ENCODE peak calls at places on chromosomes 12 and 14, in four cellular contexts. One of them, this sample, is unnamed. For H3K4me1, the result is how much of the 10 kb centered on the place peaks cover.

GRCh38 chr14:104770072-104770579 is 17.2 kb downstream of the SIVA1 start:
- DNase-seq in mammary epithelial cell: no peak
- DNase-seq in kidney: no peak
- DNase-seq in neuronal stem cell: no peak
- DNase-seq in this sample: no peak

GRCh38 chr14:85601246-85601645 is 71.3 kb downstream of the FLRT2 start:
- DNase-seq in mammary epithelial cell: peak
- DNase-seq in kidney: no peak
- DNase-seq in neuronal stem cell: no peak
- DNase-seq in this sample: no peak

GRCh38 chr12:13288937-13289643 is 92.6 kb downstream of the EMP1 start:
- DNase-seq in kidney: no peak
- DNase-seq in neuronal stem cell: no peak
- DNase-seq in mammary epithelial cell: no peak
- DNase-seq in this sample: no peak

GRCh38 chr14:25150401-25150800 is 100.5 kb upstream of the STXBP6 start:
- DNase-seq in neuronal stem cell: no peak
- DNase-seq in mammary epithelial cell: peak
- DNase-seq in kidney: no peak
- DNase-seq in this sample: no peak

GRCh38 chr14:56351861-56352260 is 227.7 kb upstream of the TMEM260 start:
- DNase-seq in neuronal stem cell: no peak
- DNase-seq in kidney: no peak
- DNase-seq in mammary epithelial cell: peak
- DNase-seq in this sample: no peak

GRCh38 chr12:25972783-25973182 is 14.3 kb downstream of the RASSF8 start:
- DNase-seq in mammary epithelial cell: peak
- DNase-seq in kidney: no peak
- DNase-seq in neuronal stem cell: no peak
- DNase-seq in this sample: no peak

GRCh38 chr12:40107098-40107802 is 1.4 kb upstream of the SLC2A13 start:
- DNase-seq in kidney: peak
- DNase-seq in mammary epithelial cell: peak
- DNase-seq in neuronal stem cell: peak
- DNase-seq in this sample: peak

GRCh38 chr12:57461326-57461903 is 1.8 kb downstream of the GLI1 start:
- DNase-seq in mammary epithelial cell: peak
- DNase-seq in neuronal stem cell: peak
- DNase-seq in kidney: peak
- DNase-seq in this sample: peak

GRCh38 chr12:92302041-92302829 is 156.6 kb upstream of the BTG1 start:
- DNase-seq in mammary epithelial cell: no peak
- DNase-seq in neuronal stem cell: no peak
- DNase-seq in kidney: no peak
- DNase-seq in this sample: no peak

GRCh38 chr14:45679852-45680251 is 426.9 kb upstream of the MIS18BP1 start:
- DNase-seq in kidney: no peak
- DNase-seq in neuronal stem cell: no peak
- DNase-seq in mammary epithelial cell: peak
- DNase-seq in this sample: no peak

GRCh38 chr12:119180380-119181040 is 1.8 kb downstream of the HSPB8 start:
- DNase-seq in mammary epithelial cell: no peak
- DNase-seq in kidney: no peak
- DNase-seq in neuronal stem cell: no peak
- DNase-seq in this sample: peak

GRCh38 chr12:112900298-112901145 is 6.2 kb upstream of the OAS1 start:
- DNase-seq in mammary epithelial cell: peak
- DNase-seq in neuronal stem cell: peak
- DNase-seq in kidney: no peak
- DNase-seq in this sample: no peak

GRCh38 chr14:102539544-102540309 is 30.2 kb upstream of the ANKRD9 start:
- DNase-seq in kidney: peak
- DNase-seq in neuronal stem cell: no peak
- DNase-seq in mammary epithelial cell: no peak
- DNase-seq in this sample: peak

GRCh38 chr12:49138587-49138986 is 7.4 kb upstream of the TUBA1B start:
- DNase-seq in mammary epithelial cell: no peak
- DNase-seq in kidney: no peak
- DNase-seq in neuronal stem cell: no peak
- DNase-seq in this sample: no peak

GRCh38 chr12:56723889-56724659 is 1.0 kb downstream of the NACA start:
- DNase-seq in kidney: no peak
- DNase-seq in mammary epithelial cell: peak
- DNase-seq in neuronal stem cell: no peak
- DNase-seq in this sample: peak

GRCh38 chr14:51865953-51866747 is 5.7 kb downstream of the GNG2 start:
- DNase-seq in kidney: no peak
- DNase-seq in neuronal stem cell: no peak
- DNase-seq in mammary epithelial cell: no peak
- DNase-seq in this sample: no peak

GRCh38 chr12:107320031-107320928 is 226.9 kb upstream of the CRY1 start:
- DNase-seq in neuronal stem cell: no peak
- DNase-seq in mammary epithelial cell: peak
- DNase-seq in kidney: peak
- DNase-seq in this sample: peak

GRCh38 chr12:10220398-10221077 is 7.9 kb downstream of the GABARAPL1 start:
- DNase-seq in neuronal stem cell: no peak
- DNase-seq in mammary epithelial cell: peak
- DNase-seq in kidney: no peak
- DNase-seq in this sample: peak

GRCh38 chr14:64826845-64827244 is 52.9 kb downstream of the SPTB start:
- DNase-seq in kidney: no peak
- DNase-seq in mammary epithelial cell: peak
- DNase-seq in neuronal stem cell: no peak
- DNase-seq in this sample: no peak

GRCh38 chr12:129440278-129440677 is 463.5 kb downstream of the TMEM132D start:
- DNase-seq in mammary epithelial cell: no peak
- DNase-seq in neuronal stem cell: no peak
- DNase-seq in kidney: no peak
- DNase-seq in this sample: no peak

DNA sequence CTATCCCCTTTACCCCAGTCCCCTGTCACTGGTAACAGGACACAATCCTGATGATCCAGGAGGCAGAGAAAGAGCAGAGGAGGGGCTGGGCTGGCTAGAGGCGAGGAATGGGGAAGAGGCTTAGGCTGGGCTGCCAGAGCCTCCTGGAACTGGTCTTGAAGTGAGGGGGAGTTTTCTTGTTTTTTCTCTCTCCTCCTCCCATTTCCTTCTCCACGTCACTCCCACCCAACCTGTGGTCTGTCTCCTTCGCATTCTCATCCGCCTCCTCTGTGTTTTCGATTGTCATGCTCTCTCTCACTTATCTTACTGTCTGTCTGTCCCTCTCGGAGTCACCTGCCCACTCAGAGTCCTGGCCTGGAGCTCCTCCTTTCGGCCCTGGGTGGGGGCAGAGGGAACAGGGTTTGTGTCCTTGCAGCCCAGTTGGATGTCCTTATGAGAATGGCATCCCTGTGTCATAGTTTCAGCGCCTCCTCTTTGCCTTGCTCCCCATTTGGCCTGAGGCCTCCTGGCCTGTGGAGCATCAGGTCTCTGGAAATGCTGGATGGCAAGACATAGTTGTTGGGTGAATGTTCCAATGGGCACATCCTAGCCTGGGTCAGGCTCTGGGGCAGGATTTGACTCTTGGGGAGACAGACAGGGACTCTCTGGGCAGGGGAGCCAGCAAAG is 3.4 kb upstream of the KRT80 start:
- DNase-seq in neuronal stem cell: no peak
- DNase-seq in kidney: no peak
- DNase-seq in mammary epithelial cell: no peak
- DNase-seq in this sample: no peak
- H3K4me1 ChIP-seq in neuronal stem cell: under half
- H3K4me1 ChIP-seq in kidney: under half
- H3K4me1 ChIP-seq in mammary epithelial cell: half or more
- H3K4me1 ChIP-seq in this sample: half or more

GRCh38 chr12:46386877-46387629 is 14.5 kb upstream of the SLC38A2 start:
- DNase-seq in kidney: peak
- DNase-seq in mammary epithelial cell: no peak
- DNase-seq in neuronal stem cell: no peak
- DNase-seq in this sample: peak

GRCh38 chr12:46385439-46385838 is 12.9 kb upstream of the SLC38A2 start:
- DNase-seq in mammary epithelial cell: no peak
- DNase-seq in kidney: no peak
- DNase-seq in neuronal stem cell: no peak
- DNase-seq in this sample: no peak

GRCh38 chr12:46384451-46385301 is 12.1 kb upstream of the SLC38A2 start:
- DNase-seq in kidney: no peak
- DNase-seq in neuronal stem cell: no peak
- DNase-seq in mammary epithelial cell: no peak
- DNase-seq in this sample: no peak

GRCh38 chr12:46387697-46388096 is 15.1 kb upstream of the SLC38A2 start:
- DNase-seq in kidney: no peak
- DNase-seq in neuronal stem cell: no peak
- DNase-seq in mammary epithelial cell: no peak
- DNase-seq in this sample: no peak

DNA sequence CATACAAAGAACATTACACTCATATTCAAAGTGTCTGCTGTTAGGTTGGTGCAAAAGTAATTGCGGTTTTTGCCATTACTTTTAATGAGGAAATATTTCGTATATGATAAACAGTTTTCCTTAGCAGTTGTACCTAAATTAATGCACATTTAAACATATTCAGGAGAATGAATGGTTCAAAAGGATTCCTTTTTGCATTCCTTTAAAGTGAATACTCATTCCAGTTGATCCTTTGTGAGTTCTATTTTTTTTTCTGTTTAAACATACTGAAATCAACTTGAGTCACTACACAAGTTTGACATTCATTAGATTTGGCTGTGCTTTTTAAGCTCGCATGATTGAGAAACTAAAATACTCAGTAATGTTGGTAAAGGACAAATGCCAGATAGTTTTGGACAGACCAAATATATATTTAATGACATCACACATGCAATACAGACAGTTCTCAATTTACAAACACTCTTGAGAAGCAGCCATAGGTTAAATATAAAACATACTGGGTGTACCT is 13.8 kb upstream of the SLC38A2 start:
- DNase-seq in neuronal stem cell: no peak
- DNase-seq in mammary epithelial cell: peak
- DNase-seq in kidney: no peak
- DNase-seq in this sample: no peak
- H3K4me1 ChIP-seq in neuronal stem cell: under half
- H3K4me1 ChIP-seq in mammary epithelial cell: half or more
- H3K4me1 ChIP-seq in kidney: under half
- H3K4me1 ChIP-seq in this sample: under half

GRCh38 chr12:6961695-6962284 is 8.7 kb downstream of the PHB2 start:
- DNase-seq in kidney: peak
- DNase-seq in mammary epithelial cell: peak
- DNase-seq in neuronal stem cell: peak
- DNase-seq in this sample: peak
- H3K4me1 ChIP-seq in kidney: under half
- H3K4me1 ChIP-seq in mammary epithelial cell: under half
- H3K4me1 ChIP-seq in neuronal stem cell: under half
- H3K4me1 ChIP-seq in this sample: half or more

DNA sequence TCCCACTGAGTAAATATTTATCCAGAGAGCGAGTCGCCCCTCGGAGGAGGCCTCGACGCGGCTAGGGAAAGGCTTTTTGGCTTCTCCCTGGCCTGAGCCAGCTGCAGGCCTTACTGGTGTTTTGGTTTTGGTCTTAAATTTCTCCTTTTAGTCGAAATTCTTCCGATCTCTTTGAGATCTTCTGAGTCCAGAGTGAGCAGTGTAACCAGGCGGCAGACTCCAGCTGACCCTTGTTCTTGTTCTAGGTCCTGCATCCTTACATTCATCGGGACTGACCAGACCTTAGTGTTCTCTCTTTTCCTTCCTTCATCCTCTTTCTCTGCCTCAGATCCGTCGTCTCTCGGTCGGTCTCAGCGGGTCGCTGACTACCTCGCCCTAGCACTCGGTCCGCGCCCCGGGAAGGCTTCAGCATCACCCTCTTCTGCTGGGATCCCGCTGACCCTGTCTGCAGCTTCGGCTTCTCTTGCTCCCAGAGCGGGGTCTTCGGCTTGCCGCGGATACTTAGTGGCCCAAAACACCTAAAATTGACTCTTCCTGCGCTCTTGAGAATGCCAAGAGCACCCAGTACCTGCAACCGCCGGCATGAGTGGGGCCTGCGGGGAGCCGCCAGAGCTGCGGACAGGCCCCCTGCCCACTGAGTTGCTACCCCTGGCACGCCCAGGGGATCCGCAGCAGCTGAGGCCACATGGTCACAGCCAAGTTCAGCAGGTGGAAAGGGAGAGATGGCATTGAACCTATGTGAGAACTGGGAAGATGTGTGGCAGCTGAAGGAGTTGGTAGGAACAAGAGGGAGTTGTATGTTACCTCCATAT is 2.4 kb upstream of the PAX9 start:
- DNase-seq in mammary epithelial cell: no peak
- DNase-seq in neuronal stem cell: no peak
- DNase-seq in kidney: peak
- DNase-seq in this sample: no peak
- H3K4me1 ChIP-seq in mammary epithelial cell: under half
- H3K4me1 ChIP-seq in neuronal stem cell: under half
- H3K4me1 ChIP-seq in kidney: under half
- H3K4me1 ChIP-seq in this sample: under half

DNA sequence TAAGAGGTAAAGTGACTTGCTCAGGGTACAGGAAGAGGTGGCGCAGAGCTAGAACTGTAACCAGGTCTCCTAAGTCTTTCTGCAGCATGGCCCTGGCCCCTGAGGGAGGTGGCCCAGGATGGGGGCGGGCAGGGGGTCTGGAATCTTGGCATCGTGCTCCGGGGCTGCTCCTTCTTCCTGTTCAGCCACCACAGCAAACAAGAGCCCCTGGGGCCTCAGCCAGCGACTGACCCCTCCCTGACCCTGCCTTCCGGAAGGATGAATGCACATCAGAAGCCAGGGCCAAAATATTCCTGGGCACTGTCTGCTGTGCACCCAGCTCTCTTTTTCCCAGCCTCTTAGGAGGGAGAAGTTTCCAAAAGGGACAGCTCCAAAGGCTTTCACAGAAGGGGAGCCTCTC is 242.8 kb downstream of the DPF3 start:
- DNase-seq in neuronal stem cell: no peak
- DNase-seq in mammary epithelial cell: no peak
- DNase-seq in kidney: no peak
- DNase-seq in this sample: peak
- H3K4me1 ChIP-seq in neuronal stem cell: under half
- H3K4me1 ChIP-seq in mammary epithelial cell: under half
- H3K4me1 ChIP-seq in kidney: under half
- H3K4me1 ChIP-seq in this sample: under half

GRCh38 chr12:51321882-51322281 is 2.1 kb downstream of the BIN2 start:
- DNase-seq in neuronal stem cell: no peak
- DNase-seq in mammary epithelial cell: no peak
- DNase-seq in kidney: no peak
- DNase-seq in this sample: no peak
- H3K4me1 ChIP-seq in neuronal stem cell: under half
- H3K4me1 ChIP-seq in mammary epithelial cell: under half
- H3K4me1 ChIP-seq in kidney: under half
- H3K4me1 ChIP-seq in this sample: under half

This sample was measured in heart left ventricle.